ENCODE peak calls at places on chromosomes 3 and 15, in four cellular contexts. G is endothelial cell of umbilical vein; U is activated CD8-positive, alpha-beta memory T cell treated with anti-CD3 and anti-CD28 coated beads for 48 hours; F is HTR-8/SVneo. V is an unnamed sample.
A peak's percentile ranks its signal among the peaks of the same experiment; 100 is the strongest.

GRCh38 chr15:48393650-48394049 is 62.4 kb downstream of the DUT start:
- DNase-seq in F (no peak), G (peak; percentile 97), U (no peak), V (no peak)

GRCh38 chr3:118587037-118587741 is 447.5 kb downstream of the IGSF11 start:
- DNase-seq in F (no peak), U (no peak), G (no peak), V (no peak)

GRCh38 chr15:95990833-95991232 is 339.7 kb upstream of the NR2F2 start:
- DNase-seq in G (no peak), U (no peak), F (no peak), V (no peak)

GRCh38 chr3:33848624-33849347 is 50.4 kb downstream of the PDCD6IP start:
- DNase-seq in U (no peak), F (no peak), G (peak; percentile 43), V (no peak)

GRCh38 chr3:100457811-100458210 is 34.6 kb upstream of the TMEM45A start:
- DNase-seq in F (no peak), G (no peak), U (no peak), V (no peak)

GRCh38 chr3:151837057-151837456 is 23.1 kb downstream of the AADAC start:
- DNase-seq in F (peak; percentile 49), U (no peak), G (peak; percentile 45), V (peak; percentile 85)

GRCh38 chr3:58474967-58475578 is 16.8 kb upstream of the KCTD6 start:
- DNase-seq in U (no peak), G (no peak), F (no peak), V (no peak)

GRCh38 chr3:109081746-109082510 is 36.0 kb downstream of the MORC1 start:
- DNase-seq in U (no peak), F (peak; percentile 6), G (peak; percentile 46), V (peak; percentile 76)

GRCh38 chr3:107983247-107983646 is 107.6 kb downstream of the CD47 start:
- DNase-seq in F (no peak), G (no peak), U (no peak), V (no peak)

GRCh38 chr3:30370681-30371271 is 235.6 kb upstream of the TGFBR2 start:
- DNase-seq in F (no peak), G (peak; percentile 95), U (no peak), V (no peak)

GRCh38 chr15:73139416-73140082 is 87.3 kb downstream of the NEO1 start:
- DNase-seq in F (no peak), G (no peak), U (no peak), V (no peak)

GRCh38 chr3:29532473-29532872 is 251.6 kb downstream of the RBMS3 start:
- DNase-seq in U (no peak), G (no peak), F (no peak), V (no peak)

GRCh38 chr3:186124618-186125017 is 15.7 kb upstream of the ETV5 start:
- DNase-seq in G (no peak), F (no peak), U (no peak), V (peak; percentile 20)

GRCh38 chr3:146160233-146160963 is 586 bp downstream of the PLOD2 start:
- DNase-seq in G (peak; percentile 96), U (no peak), F (peak; percentile 41), V (peak; percentile 83)

GRCh38 chr3:129238945-129239705 is 10.3 kb upstream of the COPG1 start:
- DNase-seq in G (no peak), U (peak; percentile 23), F (no peak), V (no peak)

V was measured in RCC 7860.